ENCODE peak calls at places on chromosomes 3 and 15, in eight cellular contexts. G, K, R, U, S, V, H and Y are unnamed samples.

GRCh38 chr3:163043074-163043473 is 1546.5 kb downstream of the OTOL1 start:
- DNase-seq in G (no peak), R (no peak), S (no peak), V (no peak), K (no peak), U (no peak), H (no peak), Y (no peak)

GRCh38 chr3:173371848-173372487 is 25.6 kb upstream of the NLGN1 start:
- DNase-seq in V (peak; percentile 35), H (no peak), K (no peak), R (no peak), U (no peak), S (peak; percentile 60), G (no peak), Y (peak; percentile 14)

GRCh38 chr3:126527006-126527405 is 3.1 kb downstream of the CHST13 start:
- DNase-seq in S (no peak), G (no peak), K (no peak), R (no peak), V (no peak), U (peak; percentile 21), H (no peak), Y (no peak)

GRCh38 chr3:86244897-86245296 is 746.1 kb downstream of the VGLL3 start:
- DNase-seq in G (no peak), S (no peak), U (no peak), H (no peak), V (no peak), K (no peak), R (no peak), Y (no peak)

GRCh38 chr15:61528590-61528929 is 299.5 kb upstream of the RORA start:
- DNase-seq in H (no peak), R (no peak), S (no peak), G (no peak), K (no peak), V (no peak), U (no peak), Y (no peak)

GRCh38 chr3:118128886-118129285 is 905.8 kb downstream of the IGSF11 start:
- DNase-seq in G (no peak), K (no peak), U (no peak), R (no peak), S (no peak), V (no peak), H (no peak), Y (peak; percentile 12)

GRCh38 chr3:126527455-126528211 is 3.7 kb downstream of the CHST13 start:
- DNase-seq in V (no peak), S (no peak), G (no peak), H (no peak), U (no peak), K (no peak), R (no peak), Y (no peak)

GRCh38 chr3:34363871-34364270 is 565.4 kb downstream of the PDCD6IP start:
- DNase-seq in S (no peak), H (no peak), R (no peak), U (no peak), K (no peak), V (no peak), G (no peak), Y (no peak)

GRCh38 chr3:46080124-46080991 is 53.1 kb upstream of the XCR1 start:
- DNase-seq in K (no peak), U (no peak), H (no peak), G (no peak), S (no peak), V (peak; percentile 39), R (no peak), Y (no peak)

GRCh38 chr3:139537325-139537724 is 2.2 kb downstream of the RBP1 start:
- DNase-seq in H (no peak), R (no peak), G (no peak), U (no peak), S (peak; percentile 10), K (no peak), V (no peak), Y (no peak)

GRCh38 chr15:59946084-59946483 is 58.0 kb upstream of the FOXB1 start:
- DNase-seq in U (no peak), V (no peak), G (no peak), R (no peak), K (no peak), S (no peak), H (no peak), Y (no peak)

GRCh38 chr3:66115858-66116654 is 77.3 kb upstream of the MAGI1 start:
- DNase-seq in K (no peak), S (peak; percentile 95), V (peak; percentile 93), R (no peak), G (peak; percentile 90), U (peak; percentile 40), H (no peak), Y (peak; percentile 87)

GRCh38 chr3:108474581-108474980 is 35.8 kb downstream of the MYH15 start:
- DNase-seq in R (no peak), U (no peak), S (no peak), V (no peak), H (no peak), G (no peak), K (no peak), Y (no peak)

GRCh38 chr3:76646921-76647562 is 392.9 kb upstream of the ROBO2 start:
- DNase-seq in K (no peak), H (no peak), U (no peak), V (no peak), R (no peak), G (no peak), S (no peak), Y (no peak)

GRCh38 chr3:63523100-63523499 is 129.4 kb upstream of the SNTN start:
- DNase-seq in R (no peak), U (no peak), S (no peak), V (no peak), G (no peak), K (no peak), H (no peak), Y (no peak)

GRCh38 chr15:66886686-66887273 is 178.6 kb upstream of the SMAD3 start:
- DNase-seq in H (no peak), R (peak; percentile 2), U (no peak), S (no peak), V (no peak), K (no peak), G (no peak), Y (no peak)

GRCh38 chr3:139455855-139456254 is 20.5 kb downstream of the RBP2 start:
- DNase-seq in U (no peak), H (no peak), R (no peak), G (no peak), S (peak; percentile 5), V (no peak), K (no peak), Y (no peak)

GRCh38 chr15:55799287-55800212 is 56.6 kb upstream of the PRTG start:
- DNase-seq in U (peak; percentile 43), R (no peak), V (peak; percentile 11), K (no peak), H (peak; percentile 9), G (peak; percentile 75), S (peak; percentile 45), Y (peak; percentile 68)

GRCh38 chr3:108391917-108392585 is 95.7 kb downstream of the HHLA2 start:
- DNase-seq in K (no peak), U (no peak), S (no peak), G (no peak), R (no peak), H (no peak), V (no peak), Y (no peak)

GRCh38 chr15:58715266-58715917 is 34.1 kb downstream of the ADAM10 start:
- DNase-seq in H (no peak), V (no peak), K (no peak), U (no peak), S (no peak), R (no peak), G (no peak), Y (no peak)

GRCh38 chr15:39149636-39150035 is 431.2 kb upstream of the THBS1 start:
- DNase-seq in R (no peak), G (no peak), K (no peak), H (no peak), U (no peak), V (no peak), S (no peak), Y (no peak)

GRCh38 chr3:8239095-8239494 is 262.5 kb upstream of the LMCD1 start:
- DNase-seq in U (no peak), K (no peak), S (no peak), V (no peak), H (no peak), G (no peak), R (no peak), Y (no peak)

GRCh38 chr15:92603743-92604470 is 51.7 kb downstream of the FAM174B start:
- DNase-seq in V (no peak), S (no peak), K (no peak), G (no peak), U (no peak), H (no peak), R (no peak), Y (no peak)

GRCh38 chr3:150528359-150528797 is 17.9 kb downstream of the SERP1 start:
- DNase-seq in G (no peak), S (peak; percentile 21), U (no peak), H (no peak), R (no peak), K (no peak), V (peak; percentile 16), Y (no peak)

GRCh38 chr3:75978686-75979085 is 193.3 kb upstream of the ZNF717 start:
- DNase-seq in S (no peak), V (no peak), U (no peak), G (no peak), R (no peak), H (no peak), K (no peak), Y (peak; percentile 38)

GRCh38 chr3:134038071-134038491 is 8.4 kb upstream of the SLCO2A1 start:
- DNase-seq in H (no peak), K (no peak), U (no peak), S (no peak), R (no peak), V (no peak), G (no peak), Y (no peak)

GRCh38 chr15:68197170-68197492 is 8.0 kb downstream of the CALML4 start:
- DNase-seq in U (no peak), K (no peak), R (no peak), H (no peak), G (no peak), S (no peak), V (no peak), Y (no peak)

GRCh38 chr3:114758828-114759709 is 388.0 kb downstream of the ZBTB20 start:
- DNase-seq in R (no peak), K (no peak), G (no peak), H (no peak), U (no peak), V (peak; percentile 17), S (peak; percentile 58), Y (peak; percentile 20)

GRCh38 chr15:40344631-40345120 is 3.9 kb upstream of the CCDC9B start:
- DNase-seq in U (peak; percentile 73), H (peak; percentile 47), G (peak; percentile 81), K (peak; percentile 58), S (peak; percentile 78), R (peak; percentile 71), V (peak; percentile 71), Y (peak; percentile 80)

GRCh38 chr15:52709172-52709979 is 30.2 kb upstream of the ATOSA start:
- DNase-seq in H (no peak), U (no peak), R (no peak), G (no peak), V (no peak), S (no peak), K (no peak), Y (no peak)

GRCh38 chr3:14691719-14692118 is 16.8 kb downstream of the C3orf20 start:
- DNase-seq in S (no peak), H (no peak), V (no peak), U (no peak), K (no peak), G (no peak), R (no peak), Y (no peak)

GRCh38 chr15:85950101-85950500 is 129.6 kb upstream of the AGBL1 start:
- DNase-seq in U (no peak), V (no peak), R (no peak), G (no peak), S (no peak), H (no peak), K (no peak), Y (no peak)

GRCh38 chr3:53100818-53101466 is 29.3 kb downstream of the RFT1 start:
- DNase-seq in R (peak; percentile 29), U (no peak), S (no peak), G (no peak), H (no peak), K (no peak), V (no peak), Y (no peak)

GRCh38 chr3:197029511-197030167 is at the start of gene MELTF:
- DNase-seq in U (peak; percentile 71), S (peak; percentile 85), K (peak; percentile 60), G (peak; percentile 89), R (peak; percentile 92), V (no peak), H (peak; percentile 55), Y (peak; percentile 91)